ENCODE peak calls at places on chromosomes 2 and 18, in four cellular contexts. X is mammary epithelial cell, Z is hepatocyte, I is GM23248. V is an unnamed sample. For H3K79me2, the result is how much of the 10 kb centered on the place peaks cover.

GRCh38 chr2:32772623-32773221 is 144.9 kb downstream of the TTC27 start:
- DNase-seq in Z (peak), I (peak), X (peak), V (peak)

GRCh38 chr2:10790228-10790973 is 22.2 kb downstream of the PDIA6 start:
- DNase-seq in X (no peak), Z (no peak), I (no peak), V (no peak)

GRCh38 chr2:46116616-46117015 is 180.6 kb upstream of the EPAS1 start:
- DNase-seq in X (no peak), I (peak), Z (no peak), V (peak)

GRCh38 chr2:165558832-165559231 is 89.3 kb downstream of the CSRNP3 start:
- DNase-seq in Z (no peak), I (no peak), X (no peak), V (no peak)

GRCh38 chr2:194383404-194383803 is 1273.6 kb upstream of the SLC39A10 start:
- DNase-seq in X (peak), Z (no peak), I (no peak), V (no peak)

GRCh38 chr2:67564626-67565025 is 167.5 kb downstream of the ETAA1 start:
- DNase-seq in X (no peak), Z (no peak), I (no peak), V (no peak)

GRCh38 chr2:11684894-11685460 is 15.0 kb upstream of the NTSR2 start:
- DNase-seq in Z (no peak), X (no peak), I (no peak), V (no peak)

GRCh38 chr2:53697686-53698085 is 69.9 kb upstream of the CHAC2 start:
- DNase-seq in Z (no peak), I (no peak), X (no peak), V (no peak)

GRCh38 chr2:45649855-45650806 is 1.3 kb upstream of the PRKCE start:
- DNase-seq in X (peak), Z (peak), I (peak), V (peak)

GRCh38 chr2:213885485-213885884 is 525.4 kb upstream of the VWC2L start:
- DNase-seq in Z (no peak), X (no peak), I (no peak), V (no peak)

GRCh38 chr2:169012812-169013627 is 18.1 kb downstream of the ABCB11 start:
- DNase-seq in X (no peak), I (no peak), Z (no peak), V (peak)

GRCh38 chr2:144181006-144181405 is 338.9 kb downstream of the ZEB2 start:
- DNase-seq in X (no peak), I (no peak), Z (no peak), V (peak)

GRCh38 chr2:207122914-207123744 is 42.6 kb downstream of the KLF7 start:
- DNase-seq in I (no peak), X (no peak), Z (peak), V (peak)

GRCh38 chr2:747774-748351 is 70.7 kb upstream of the TMEM18 start:
- DNase-seq in I (no peak), X (no peak), Z (no peak), V (no peak)

GRCh38 chr2:133241231-133241575 is 327.1 kb downstream of the NCKAP5 start:
- DNase-seq in X (no peak), I (peak), Z (no peak), V (no peak)

GRCh38 chr2:113692698-113693428 is 63.6 kb downstream of the SLC35F5 start:
- DNase-seq in I (no peak), X (no peak), Z (no peak), V (no peak)

GRCh38 chr2:105406221-105406620 is 7.4 kb upstream of the FHL2 start:
- DNase-seq in Z (no peak), X (peak), I (peak), V (peak)

GRCh38 chr2:4937550-4937949 is 754.6 kb upstream of the SOX11 start:
- DNase-seq in X (no peak), I (no peak), Z (peak), V (no peak)

GRCh38 chr2:120589782-120590608 is 145.7 kb upstream of the GLI2 start:
- DNase-seq in X (peak), I (peak), Z (peak), V (peak)

GRCh38 chr18:31267823-31268481 is 50.0 kb upstream of the DSG1 start:
- DNase-seq in X (peak), I (no peak), Z (no peak), V (no peak)

GRCh38 chr2:85765081-85765731 is 11.4 kb downstream of the ATOH8 start:
- DNase-seq in X (no peak), Z (no peak), I (peak), V (peak)

GRCh38 chr2:113218283-113219091 is 44.7 kb downstream of the PSD4 start:
- DNase-seq in I (peak), Z (peak), X (peak), V (no peak)

GRCh38 chr18:70494524-70494923 is 205.7 kb downstream of the SOCS6 start:
- DNase-seq in X (no peak), I (no peak), Z (no peak), V (no peak)

GRCh38 chr2:56729212-56729611 is 545.4 kb downstream of the CCDC85A start:
- DNase-seq in Z (no peak), I (peak), X (no peak), V (no peak)

GRCh38 chr2:236180831-236181453 is 12.8 kb upstream of the GBX2 start:
- DNase-seq in I (peak), Z (peak), X (no peak), V (peak)

GRCh38 chr2:22807876-22808275 is 577.1 kb upstream of the KLHL29 start:
- DNase-seq in Z (no peak), X (peak), I (no peak), V (no peak)

GRCh38 chr2:130797493-130798435 is 39.0 kb upstream of the ARHGEF4 start:
- DNase-seq in X (peak), I (peak), Z (peak), V (peak)

GRCh38 chr2:26011609-26011989 is 22.3 kb upstream of the RAB10 start:
- DNase-seq in X (no peak), Z (no peak), I (no peak), V (no peak)

GRCh38 chr18:56563568-56563967 is 74.8 kb downstream of the TXNL1 start:
- DNase-seq in Z (no peak), I (no peak), X (no peak), V (no peak)

GRCh38 chr18:45449761-45450227 is 165.5 kb upstream of the SLC14A2 start:
- DNase-seq in Z (peak), I (peak), X (no peak), V (no peak)

GRCh38 chr18:58544616-58545337 is 84.1 kb downstream of the ALPK2 start:
- DNase-seq in Z (no peak), X (no peak), I (no peak), V (no peak)

GRCh38 chr2:229282758-229283546 is 11.9 kb upstream of the PID1 start:
- DNase-seq in Z (no peak), I (peak), X (peak), V (no peak)

GRCh38 chr2:201949036-201950012 is 84.3 kb upstream of the FZD7 start:
- DNase-seq in Z (no peak), X (no peak), I (no peak), V (peak)

GRCh38 chr2:172373761-172374160 is 53.6 kb upstream of the ITGA6 start:
- DNase-seq in Z (no peak), X (peak), I (peak), V (no peak)

GRCh38 chr2:86216577-86217555 is 17.6 kb downstream of the MRPL35 start:
- DNase-seq in X (no peak), Z (no peak), I (peak), V (no peak)

GRCh38 chr2:42232024-42232423 is 62.9 kb downstream of the EML4 start:
- DNase-seq in X (no peak), I (no peak), Z (no peak), V (no peak)

GRCh38 chr18:79988925-79989361 is 580 bp upstream of the TXNL4A start:
- DNase-seq in I (peak), X (no peak), Z (peak), V (no peak)
- H3K79me2 ChIP-seq in I (under half), X (under half), Z (under half), V (under half)

GRCh38 chr18:12017079-12017478 is 35.8 kb downstream of the IMPA2 start:
- DNase-seq in I (no peak), X (no peak), Z (no peak), V (no peak)

GRCh38 chr18:12014976-12015696 is 33.8 kb downstream of the IMPA2 start:
- DNase-seq in I (no peak), Z (no peak), X (no peak), V (no peak)

GRCh38 chr18:12014521-12014920 is 33.2 kb downstream of the IMPA2 start:
- DNase-seq in I (no peak), X (no peak), Z (no peak), V (no peak)

GRCh38 chr18:12014091-12014490 is 32.8 kb downstream of the IMPA2 start:
- DNase-seq in X (no peak), I (no peak), Z (no peak), V (no peak)

GRCh38 chr18:12015697-12016062 is 34.4 kb downstream of the IMPA2 start:
- DNase-seq in Z (no peak), I (peak), X (peak), V (peak)
- H3K27ac ChIP-seq in Z (peak), I (no peak), X (no peak), V (no peak)

GRCh38 chr2:183001948-183002347 is 36.3 kb downstream of the NCKAP1 start:
- DNase-seq in X (no peak), Z (no peak), I (no peak), V (no peak)

GRCh38 chr2:183000846-183001245 is 37.4 kb downstream of the NCKAP1 start:
- DNase-seq in Z (peak), I (no peak), X (no peak), V (no peak)

GRCh38 chr2:182994228-182994912 is 43.9 kb downstream of the NCKAP1 start:
- DNase-seq in I (no peak), X (no peak), Z (no peak), V (no peak)

DNA sequence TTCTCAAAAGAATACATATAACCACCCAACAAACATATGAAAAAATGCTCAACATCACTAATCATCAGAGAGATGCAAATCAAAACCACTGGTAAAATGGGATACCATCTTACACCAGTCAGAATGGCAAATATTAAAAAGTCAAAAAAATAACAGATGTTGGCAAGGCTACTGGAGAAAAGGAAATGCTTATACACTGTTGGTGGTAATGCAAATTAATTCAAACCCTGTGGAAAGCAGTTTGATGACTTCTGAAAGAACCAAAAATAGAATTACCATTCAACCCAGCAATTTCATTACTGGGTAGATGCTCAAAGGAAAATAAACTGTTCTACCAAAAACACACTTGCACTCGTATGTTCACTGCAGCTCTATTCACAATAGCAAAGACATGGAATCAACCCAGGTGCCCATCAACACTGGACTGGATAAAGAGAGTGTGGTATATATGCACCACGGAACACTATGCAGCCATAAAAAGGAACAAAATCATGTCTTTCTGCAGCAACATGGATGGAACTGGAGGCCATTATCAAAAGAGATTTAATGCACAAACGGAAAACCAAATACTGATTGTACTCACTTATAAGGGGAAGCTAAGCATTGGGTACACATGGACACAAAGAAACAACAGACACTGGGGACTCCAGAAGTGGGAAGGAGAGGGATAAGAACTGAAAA is 38.8 kb downstream of the NCKAP1 start:
- DNase-seq in I (no peak), Z (no peak), X (no peak), V (no peak)
- H3K79me2 ChIP-seq in I (half or more), Z (half or more), X (half or more), V (under half)

GRCh38 chr2:175010848-175011254 is 5.7 kb upstream of the CHN1 start:
- DNase-seq in Z (no peak), X (no peak), I (no peak), V (peak)
- H3K27ac ChIP-seq in Z (no peak), X (no peak), I (no peak), V (no peak)

GRCh38 chr2:127810156-127810636 is 775 bp downstream of the WDR33 start:
- DNase-seq in I (peak), Z (peak), X (peak), V (no peak)
- H3K79me2 ChIP-seq in I (half or more), Z (half or more), X (half or more), V (half or more)

DNA sequence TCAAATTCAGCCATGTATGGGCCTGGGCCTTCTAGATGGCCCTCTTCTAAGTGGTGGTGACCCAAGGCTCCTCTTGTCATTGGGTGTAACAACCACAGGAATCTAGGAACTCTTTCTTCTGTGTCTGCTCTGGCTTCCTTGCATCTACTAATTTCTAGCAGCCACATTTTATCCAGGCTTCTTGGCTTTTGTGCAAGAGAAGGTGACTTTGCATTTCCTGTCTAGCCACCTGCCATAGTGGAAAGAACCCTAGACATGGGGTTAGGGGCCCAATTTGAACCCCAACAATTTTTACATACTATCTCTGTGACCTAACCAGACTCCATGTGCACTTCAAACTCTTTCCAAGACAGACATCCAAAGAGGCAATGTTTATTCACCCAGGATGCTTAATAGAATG is 25.1 kb downstream of the SMYD1 start:
- DNase-seq in Z (no peak), X (no peak), I (no peak), V (no peak)
- H3K27ac ChIP-seq in Z (no peak), X (no peak), I (no peak), V (no peak)

GRCh38 chr18:61031626-61032025 is 301.6 kb upstream of the CDH20 start:
- DNase-seq in Z (no peak), X (no peak), I (no peak), V (no peak)
- H3K79me2 ChIP-seq in Z (under half), X (under half), I (under half), V (under half)

GRCh38 chr2:186044761-186045160 is 306.2 kb downstream of the FSIP2 start:
- DNase-seq in X (no peak), I (no peak), Z (no peak), V (no peak)
- H3K27ac ChIP-seq in X (no peak), I (no peak), Z (no peak), V (no peak)

V was measured in endothelial cell of umbilical vein.